ENCODE peak calls at places on chromosomes 6 and 20, in ten cellular contexts. Z is right cardiac atrium; C is HL-60; H is small intestine; V is endodermal cell; R is CD4-positive, CD25-positive, alpha-beta regulatory T cell; D is CD8-positive, alpha-beta T cell; Y is neuronal stem cell; I is pancreas; K is sigmoid colon. Q is an unnamed sample.

GRCh38 chr6:131894735-131895424 is 56.3 kb downstream of the CCN2 start:
- DNase-seq in D (no peak), Y (no peak), I (no peak), R (no peak), K (no peak), H (peak; percentile 95), V (no peak), Z (no peak), C (no peak), Q (no peak)

GRCh38 chr20:24522452-24523330 is 53.3 kb downstream of the SYNDIG1 start:
- DNase-seq in R (no peak), I (no peak), V (no peak), K (no peak), D (no peak), Z (no peak), C (no peak), H (no peak), Y (no peak), Q (no peak)

GRCh38 chr20:38200646-38201045 is 35.6 kb upstream of the TGM2 start:
- DNase-seq in H (no peak), Y (no peak), Z (no peak), C (no peak), V (peak; percentile 22), D (no peak), I (no peak), K (peak; percentile 48), R (no peak), Q (no peak)

GRCh38 chr6:111888928-111889696 is 15.9 kb upstream of the FYN start:
- DNase-seq in K (no peak), D (no peak), C (no peak), V (peak; percentile 88), I (no peak), Y (peak; percentile 66), H (no peak), R (no peak), Z (peak; percentile 40), Q (no peak)

GRCh38 chr6:39189915-39190544 is 39.2 kb downstream of the KCNK5 start:
- DNase-seq in Z (peak; percentile 49), V (peak; percentile 92), I (no peak), D (no peak), K (no peak), Y (peak; percentile 31), C (peak; percentile 52), H (peak; percentile 76), R (no peak), Q (no peak)

GRCh38 chr20:10984899-10985298 is 311.1 kb upstream of the JAG1 start:
- DNase-seq in I (no peak), R (no peak), Z (no peak), K (no peak), Y (no peak), D (no peak), C (no peak), V (no peak), H (peak; percentile 52), Q (no peak)

GRCh38 chr20:50713677-50714101 is 17.7 kb upstream of the PARD6B start:
- DNase-seq in H (peak; percentile 74), C (peak; percentile 33), D (no peak), K (peak; percentile 70), R (no peak), Y (no peak), V (peak; percentile 87), Z (no peak), I (peak; percentile 57), Q (no peak)

GRCh38 chr6:76633259-76633658 is 560.8 kb upstream of the IMPG1 start:
- DNase-seq in R (no peak), D (no peak), Z (no peak), I (no peak), K (no peak), Y (no peak), V (peak; percentile 71), C (no peak), H (no peak), Q (no peak)

GRCh38 chr6:34511923-34512737 is 44.0 kb downstream of the SPDEF start:
- DNase-seq in D (no peak), I (no peak), R (no peak), V (peak; percentile 47), H (no peak), Y (no peak), C (no peak), Z (no peak), K (peak; percentile 34), Q (no peak)

GRCh38 chr20:56433880-56434255 is 21.8 kb downstream of the CASS4 start:
- DNase-seq in C (no peak), H (no peak), D (no peak), K (peak; percentile 20), V (no peak), I (no peak), R (no peak), Y (no peak), Z (no peak), Q (no peak)

GRCh38 chr20:4674672-4675071 is 47.0 kb upstream of the PRND start:
- DNase-seq in Z (no peak), K (no peak), Y (no peak), H (no peak), R (no peak), I (no peak), V (no peak), D (no peak), C (no peak), Q (no peak)

GRCh38 chr6:85017352-85017751 is 253.0 kb upstream of the TBX18 start:
- DNase-seq in C (no peak), D (no peak), V (no peak), K (no peak), H (no peak), R (no peak), Z (no peak), I (no peak), Y (no peak), Q (no peak)

GRCh38 chr6:41159415-41160082 is 3.4 kb downstream of the TREM2 start:
- DNase-seq in R (no peak), K (no peak), Z (no peak), C (no peak), H (no peak), Y (no peak), D (no peak), I (no peak), V (no peak), Q (no peak)

GRCh38 chr20:48180039-48180438 is 394.8 kb upstream of the SULF2 start:
- DNase-seq in D (no peak), I (no peak), H (no peak), Z (no peak), C (no peak), R (no peak), V (no peak), K (no peak), Y (no peak), Q (no peak)

GRCh38 chr20:40778894-40779496 is 90.0 kb upstream of the MAFB start:
- DNase-seq in H (no peak), Y (no peak), I (no peak), K (no peak), V (no peak), R (no peak), C (peak; percentile 42), D (no peak), Z (no peak), Q (no peak)

GRCh38 chr20:61601361-61601760 is 349.3 kb downstream of the CDH4 start:
- DNase-seq in Z (no peak), H (no peak), C (no peak), K (no peak), I (no peak), R (no peak), D (no peak), V (no peak), Y (no peak), Q (no peak)
- H3K27ac ChIP-seq in Z (no peak overlapping the region), H (no peak overlapping the region), C (no peak overlapping the region), K (no peak overlapping the region), I (no peak overlapping the region), R (no peak overlapping the region), D (no peak overlapping the region), V (no peak overlapping the region), Y (no peak overlapping the region), Q (no peak overlapping the region)

GRCh38 chr20:59300341-59301081 is at the start of gene EDN3:
- DNase-seq in C (no peak), Y (no peak), K (no peak), H (peak; percentile 58), R (no peak), Z (no peak), I (no peak), V (peak; percentile 74), D (no peak), Q (no peak)
- H3K27me3 ChIP-seq in C (peaks cover 3% of the 10 kb centered on the region), Y (peaks cover 3% of the 10 kb centered on the region), K (peaks cover 20% of the 10 kb centered on the region), H (peaks cover 7% of the 10 kb centered on the region), R (peaks cover 13% of the 10 kb centered on the region), Z (no peaks in the 10 kb centered on the region), I (no peaks in the 10 kb centered on the region), V (peaks cover 96% of the 10 kb centered on the region), D (peaks cover 6% of the 10 kb centered on the region), Q (peaks cover 49% of the 10 kb centered on the region)

DNA sequence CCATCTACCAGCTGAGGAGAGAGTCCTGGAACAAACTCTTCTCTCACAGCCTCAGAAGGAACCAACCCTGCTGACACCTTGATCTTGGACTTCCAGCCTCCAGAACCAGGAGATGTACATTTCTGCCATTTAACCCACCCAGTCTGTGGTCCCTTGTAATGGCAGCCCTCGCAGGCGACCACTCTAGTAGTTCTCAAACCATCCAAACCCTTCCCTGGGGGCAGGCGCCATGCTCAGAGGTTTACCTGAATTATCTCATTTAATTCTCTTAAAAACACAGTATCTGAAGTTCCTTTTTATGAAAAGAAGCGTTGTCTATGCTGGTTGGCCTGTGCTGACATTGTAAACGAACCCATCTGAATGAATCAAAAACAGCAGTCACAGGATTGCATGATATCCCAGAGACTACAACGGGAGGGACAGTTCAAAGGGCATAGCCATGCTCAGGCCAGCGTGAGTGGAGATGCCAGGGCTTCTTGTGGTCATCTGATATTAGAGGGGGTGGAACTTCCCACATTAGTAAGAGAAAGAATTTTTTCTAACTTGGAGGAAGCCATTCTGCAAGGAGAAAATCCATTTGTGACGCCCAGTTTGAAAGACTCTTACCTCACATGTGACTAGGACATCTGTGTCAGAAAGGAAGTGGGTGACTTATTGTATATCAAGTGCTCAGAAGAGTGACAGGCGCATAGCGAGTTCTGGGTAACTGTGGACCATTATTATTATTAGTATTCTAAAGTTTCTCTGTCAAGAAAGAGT is 17.2 kb upstream of the TAGAP start:
- DNase-seq in D (no peak), I (no peak), K (no peak), R (no peak), H (peak; percentile 58), C (peak; percentile 83), Y (no peak), V (peak; percentile 12), Z (no peak), Q (no peak)
- H3K27ac ChIP-seq in D (peak overlapping the region; percentile 87), I (no peak overlapping the region), K (no peak overlapping the region), R (peak overlapping the region; percentile 91), H (peak overlapping the region; percentile 57), C (peak overlapping the region; percentile 82), Y (no peak overlapping the region), V (no peak overlapping the region), Z (no peak overlapping the region), Q (peak overlapping the region; percentile 90)

DNA sequence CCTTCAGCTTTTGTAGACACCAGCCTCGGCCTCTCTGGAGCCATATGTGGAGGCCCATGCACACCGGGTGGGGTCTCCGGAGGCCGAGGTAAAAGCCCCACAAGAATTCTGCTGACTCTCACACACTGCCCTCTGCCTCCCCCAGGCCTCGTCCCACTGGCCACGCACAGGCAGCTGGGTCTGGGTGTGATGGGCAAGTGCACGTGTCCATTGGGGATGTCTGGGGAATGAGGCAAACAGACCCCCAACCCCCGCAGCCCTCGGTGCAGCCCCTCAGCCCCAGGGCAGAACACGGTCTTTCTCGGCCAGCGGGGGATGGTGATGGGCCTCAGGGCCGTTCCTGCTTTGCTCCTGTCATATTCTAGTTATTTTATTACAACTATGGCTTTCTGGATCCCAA is 44.0 kb upstream of the GATA5 start:
- DNase-seq in I (no peak), K (no peak), Y (no peak), H (no peak), Z (no peak), V (no peak), R (no peak), C (no peak), D (no peak), Q (no peak)
- H3K27me3 ChIP-seq in I (no peaks in the 10 kb centered on the region), K (no peaks in the 10 kb centered on the region), Y (no peaks in the 10 kb centered on the region), H (no peaks in the 10 kb centered on the region), Z (no peaks in the 10 kb centered on the region), V (no peaks in the 10 kb centered on the region), R (no peaks in the 10 kb centered on the region), C (peaks cover 26% of the 10 kb centered on the region), D (no peaks in the 10 kb centered on the region), Q (peaks cover 5% of the 10 kb centered on the region)